ENCODE peak calls at places on chromosomes 12 and 14, in five cellular contexts. N, X, T, B and G are unnamed samples.
A peak's percentile ranks its signal among the peaks of the same experiment; 100 is the strongest.

GRCh38 chr12:16531623-16532022 is 74.3 kb downstream of the LMO3 start:
- DNase-seq in N (no peak), X (peak; percentile 4), T (no peak), B (no peak), G (no peak)

GRCh38 chr12:53966070-53966384 is 6.9 kb upstream of the HOXC11 start:
- DNase-seq in N (no peak), X (no peak), T (peak; percentile 90), B (no peak), G (no peak)

GRCh38 chr14:94054936-94055335 is 26.1 kb downstream of the DDX24 start:
- DNase-seq in N (no peak), X (no peak), T (no peak), B (no peak), G (no peak)

GRCh38 chr14:77299776-77300175 is 20.9 kb downstream of the POMT2 start:
- DNase-seq in N (no peak), X (no peak), T (no peak), B (no peak), G (no peak)

GRCh38 chr14:36091096-36091495 is 85.4 kb downstream of the PTCSC3 start:
- DNase-seq in N (peak; percentile 19), X (no peak), T (no peak), B (peak; percentile 98), G (no peak)

GRCh38 chr14:71103662-71104484 is 196.6 kb downstream of the PCNX1 start:
- DNase-seq in N (peak; percentile 41), X (peak; percentile 46), T (peak; percentile 72), B (peak; percentile 50), G (peak; percentile 13)

GRCh38 chr14:93778453-93778852 is 9.8 kb downstream of the PRIMA1 start:
- DNase-seq in N (no peak), X (no peak), T (no peak), B (peak; percentile 96), G (no peak)

GRCh38 chr14:35336171-35337073 is 44.2 kb downstream of the PSMA6 start:
- DNase-seq in N (no peak), X (peak; percentile 42), T (peak; percentile 63), B (peak; percentile 99), G (no peak)

GRCh38 chr14:25150934-25151790 is 101.2 kb upstream of the STXBP6 start:
- DNase-seq in N (peak; percentile 6), X (peak; percentile 33), T (peak; percentile 82), B (peak; percentile 72), G (no peak)

GRCh38 chr14:64184103-64184729 is 110.0 kb downstream of the ESR2 start:
- DNase-seq in N (no peak), X (no peak), T (no peak), B (no peak), G (no peak)

GRCh38 chr14:95601650-95602049 is 66.8 kb downstream of the GLRX5 start:
- DNase-seq in N (no peak), X (no peak), T (no peak), B (no peak), G (no peak)

GRCh38 chr12:11765421-11765816 is 115.9 kb downstream of the ETV6 start:
- DNase-seq in N (no peak), X (no peak), T (no peak), B (no peak), G (no peak)

GRCh38 chr12:130160306-130160705 is 2.0 kb upstream of the FZD10 start:
- DNase-seq in N (no peak), X (no peak), T (no peak), B (no peak), G (no peak)

GRCh38 chr14:105439710-105440553 is 20.3 kb downstream of the MTA1 start:
- DNase-seq in N (no peak), X (peak; percentile 68), T (no peak), B (no peak), G (no peak)

GRCh38 chr14:98236314-98236713 is 1035.7 kb downstream of the BCL11B start:
- DNase-seq in N (no peak), X (no peak), T (no peak), B (no peak), G (no peak)

GRCh38 chr14:72479471-72479931 is 414.4 kb downstream of the DPF3 start:
- DNase-seq in N (no peak), X (no peak), T (no peak), B (no peak), G (no peak)

GRCh38 chr12:124480469-124481256 is 86.7 kb downstream of the NCOR2 start:
- DNase-seq in N (no peak), X (peak; percentile 85), T (no peak), B (peak; percentile 71), G (no peak)
- TF ChIP-seq POLR2AphosphoS5 in N (no peak), X (no peak), T (no peak), B (no peak), G (no peak)

GRCh38 chr14:100285021-100285912 is 21.0 kb downstream of the SLC25A29 start:
- DNase-seq in N (no peak), X (peak; percentile 99), T (peak; percentile 85), B (peak; percentile 40), G (peak; percentile 59)

GRCh38 chr14:100282083-100282350 is 24.2 kb downstream of the SLC25A29 start:
- DNase-seq in N (no peak), X (no peak), T (no peak), B (no peak), G (no peak)

GRCh38 chr14:100282766-100283419 is 23.4 kb downstream of the SLC25A29 start:
- DNase-seq in N (no peak), X (no peak), T (no peak), B (no peak), G (no peak)

GRCh38 chr14:100285913-100286400 is 20.3 kb downstream of the SLC25A29 start:
- DNase-seq in N (no peak), X (no peak), T (no peak), B (no peak), G (no peak)

DNA sequence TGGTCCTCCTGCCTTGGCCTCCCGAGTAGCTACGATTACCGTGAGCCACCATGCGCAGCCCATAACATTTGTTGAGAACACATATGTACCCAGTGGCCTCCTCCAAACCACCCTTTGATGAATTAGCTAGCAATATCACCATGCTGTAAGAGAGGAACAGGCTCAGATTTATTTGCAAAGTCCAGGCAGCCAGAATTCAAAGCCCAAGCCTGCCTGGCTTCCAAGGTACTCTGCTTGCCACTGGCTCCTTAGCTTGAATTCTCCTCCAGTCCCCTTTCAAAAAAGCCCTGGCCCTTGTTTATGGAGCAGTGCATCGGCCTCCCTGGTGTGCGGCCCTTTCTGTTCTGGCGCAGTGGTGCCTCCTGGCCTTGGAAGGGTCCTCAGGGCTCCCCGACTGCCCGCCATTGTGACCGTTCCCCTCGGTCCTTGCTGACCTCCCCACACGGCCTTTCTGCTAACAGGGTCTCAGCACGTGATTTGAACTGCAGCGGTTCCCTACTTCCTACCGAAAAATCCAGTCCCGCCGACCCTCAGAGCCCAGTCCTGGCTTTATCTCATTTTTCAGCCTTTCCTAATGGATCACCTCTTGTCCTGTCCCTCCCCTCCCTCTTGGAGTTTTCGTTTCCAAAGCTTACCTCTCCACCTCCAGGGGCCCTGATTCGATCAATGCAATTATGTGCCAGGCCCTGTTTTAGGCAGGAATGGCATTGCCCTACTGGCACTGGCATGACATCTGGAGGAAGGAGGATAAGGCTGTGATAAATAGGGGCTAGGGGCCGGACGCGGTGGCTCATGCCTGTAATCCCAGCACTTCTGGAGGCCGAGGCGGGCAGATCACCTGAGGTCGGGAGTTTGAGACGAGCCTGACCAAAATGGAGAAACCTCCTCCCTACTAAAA is 22.0 kb downstream of the SLC25A29 start:
- DNase-seq in N (no peak), X (peak; percentile 34), T (peak; percentile 53), B (no peak), G (no peak)
- TF ChIP-seq REST in N (no peak), X (no peak), T (no peak), B (no peak), G (no peak)

GRCh38 chr14:75278422-75279152 is at the start of gene FOS:
- DNase-seq in N (peak; percentile 92), X (peak; percentile 98), T (peak; percentile 97), B (peak; percentile 89), G (no peak)

GRCh38 chr14:75275598-75275997 is 3.0 kb upstream of the FOS start:
- DNase-seq in N (no peak), X (no peak), T (no peak), B (no peak), G (no peak)

GRCh38 chr14:75279153-75279738 is 618 bp downstream of the FOS start:
- DNase-seq in N (no peak), X (peak; percentile 53), T (peak; percentile 46), B (no peak), G (no peak)

GRCh38 chr14:75277796-75278421 is 719 bp upstream of the FOS start:
- DNase-seq in N (no peak), X (no peak), T (no peak), B (no peak), G (no peak)

GRCh38 chr14:75277000-75277795 is 1.4 kb upstream of the FOS start:
- DNase-seq in N (no peak), X (peak; percentile 92), T (peak; percentile 86), B (peak; percentile 66), G (no peak)
- TF ChIP-seq POLR2AphosphoS5 in N (peak; percentile 62), X (peak; percentile 21), T (no peak), B (no peak), G (peak; percentile 28)

DNA sequence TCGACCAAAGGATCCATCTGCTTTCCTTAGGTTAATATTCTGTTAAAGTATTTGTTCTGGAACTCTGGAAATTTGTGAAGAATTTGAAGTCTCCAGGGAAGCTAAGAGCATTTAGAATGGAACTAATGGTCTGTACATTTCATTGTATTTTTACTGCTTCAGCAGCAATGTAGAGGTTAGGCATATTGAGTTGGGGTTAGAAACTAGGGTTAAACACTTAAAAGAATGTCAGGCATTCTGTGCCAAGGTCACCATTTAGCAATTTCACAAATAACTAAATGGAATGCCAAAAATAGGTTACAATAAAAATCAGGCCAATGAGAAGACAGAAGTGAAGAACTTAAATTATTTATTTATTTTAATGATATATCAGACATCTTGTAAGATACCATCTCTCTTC is 210.8 kb downstream of the C12orf50 start:
- DNase-seq in N (no peak), X (no peak), T (no peak), B (no peak), G (no peak)
- TF ChIP-seq REST in N (no peak), X (no peak), T (no peak), B (no peak), G (no peak)

DNA sequence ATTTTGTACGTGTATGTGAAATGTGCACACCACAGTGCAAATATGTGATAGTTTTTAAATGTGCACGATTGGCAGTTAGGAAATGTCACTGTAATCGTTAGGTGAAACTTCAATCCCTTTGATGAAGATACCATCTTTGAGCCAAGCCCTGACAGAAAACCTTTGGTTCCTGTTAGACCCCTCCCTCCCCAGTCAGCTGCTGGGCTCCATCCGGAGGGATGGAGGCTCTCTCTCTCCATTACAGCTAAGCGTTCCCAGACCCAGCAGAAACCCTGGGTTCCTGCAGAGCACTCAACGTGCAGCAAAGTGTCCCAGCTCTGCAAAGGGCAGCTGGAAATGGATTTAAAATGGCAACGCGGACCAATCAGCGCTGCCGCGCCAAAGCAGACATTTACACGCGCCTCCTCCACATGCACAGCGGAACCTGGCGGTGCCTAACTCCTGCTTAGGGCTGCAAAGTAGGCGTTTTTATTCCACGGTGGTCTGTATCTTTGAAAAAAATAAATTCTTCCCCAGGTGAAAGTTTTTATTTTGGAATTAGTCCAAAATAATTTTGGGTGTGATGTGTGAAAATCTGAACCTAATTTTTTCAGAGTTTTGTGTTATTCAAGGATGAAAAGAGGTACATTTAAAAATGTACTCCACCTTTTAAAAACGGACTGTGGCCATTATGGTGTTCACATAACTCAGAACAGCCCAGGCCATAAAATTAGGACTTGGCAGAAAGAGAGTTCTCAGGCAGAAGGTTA is 1.4 kb upstream of the HMGA2 start:
- DNase-seq in N (peak; percentile 84), X (peak; percentile 11), T (peak; percentile 89), B (peak; percentile 91), G (no peak)
- TF ChIP-seq POLR2AphosphoS5 in N (peak; percentile 78), X (peak; percentile 86), T (peak; percentile 64), B (peak; percentile 86), G (no peak)